ENCODE peak calls at places on chromosomes 5 and 9, in five cellular contexts. N, Q, J, F and A are unnamed samples.

GRCh38 chr5:172414618-172415599 is 39.4 kb downstream of the SH3PXD2B start:
- DNase-seq in Q (no peak), J (no peak), F (no peak), N (peak; percentile 57), A (peak; percentile 96)

GRCh38 chr5:154611341-154611767 is 133.3 kb upstream of the HAND1 start:
- DNase-seq in N (no peak), J (no peak), Q (no peak), F (no peak), A (no peak)

GRCh38 chr9:33263131-33263935 is 1.2 kb downstream of the BAG1 start:
- DNase-seq in F (no peak), J (no peak), N (peak; percentile 33), Q (no peak), A (peak; percentile 27)

GRCh38 chr5:139660916-139661814 is 13.0 kb downstream of the CXXC5 start:
- DNase-seq in J (peak; percentile 74), Q (peak; percentile 87), F (peak; percentile 93), N (peak; percentile 96), A (peak; percentile 97)

GRCh38 chr5:52693279-52693678 is 94.4 kb upstream of the ITGA1 start:
- DNase-seq in F (no peak), J (no peak), N (peak; percentile 49), Q (peak; percentile 28), A (peak; percentile 55)

GRCh38 chr5:177500685-177501522 is 3.5 kb upstream of the PDLIM7 start:
- DNase-seq in N (peak; percentile 85), Q (peak; percentile 93), J (no peak), F (peak; percentile 95), A (peak; percentile 90)

GRCh38 chr5:81850494-81850893 is 99.6 kb upstream of the SSBP2 start:
- DNase-seq in Q (no peak), N (peak; percentile 42), J (no peak), F (no peak), A (no peak)

GRCh38 chr5:132661231-132662003 is 3.4 kb downstream of the IL13 start:
- DNase-seq in N (peak; percentile 15), F (no peak), Q (peak; percentile 22), J (no peak), A (peak; percentile 28)

GRCh38 chr5:52728201-52728600 is 59.5 kb upstream of the ITGA1 start:
- DNase-seq in J (no peak), F (no peak), Q (no peak), N (no peak), A (no peak)

GRCh38 chr5:71589903-71590302 is 2.8 kb downstream of the MCCC2 start:
- DNase-seq in Q (no peak), F (no peak), J (no peak), N (no peak), A (no peak)

GRCh38 chr9:92747459-92748232 is 17.0 kb downstream of the BICD2 start:
- DNase-seq in Q (no peak), F (no peak), N (peak; percentile 40), J (no peak), A (peak; percentile 50)

GRCh38 chr9:37976714-37977477 is 73.0 kb upstream of the SLC25A51 start:
- DNase-seq in J (peak; percentile 82), Q (no peak), F (no peak), N (peak; percentile 93), A (peak; percentile 48)

GRCh38 chr5:125012727-125013451 is 266.4 kb upstream of the ZNF608 start:
- DNase-seq in J (no peak), Q (no peak), N (no peak), F (no peak), A (no peak)

GRCh38 chr5:172399336-172399735 is 55.0 kb downstream of the SH3PXD2B start:
- DNase-seq in N (peak; percentile 66), J (no peak), F (no peak), Q (no peak), A (no peak)

GRCh38 chr9:124934290-124934689 is 6.6 kb downstream of the GOLGA1 start:
- DNase-seq in J (peak; percentile 29), N (peak; percentile 5), F (no peak), Q (no peak), A (no peak)

GRCh38 chr9:130478731-130479575 is 34.2 kb downstream of the ASS1 start:
- DNase-seq in Q (no peak), F (no peak), J (no peak), N (no peak), A (no peak)

GRCh38 chr9:132411091-132411508 is 1.1 kb downstream of the CFAP77 start:
- DNase-seq in F (peak; percentile 74), J (no peak), Q (peak; percentile 65), N (peak; percentile 14), A (peak; percentile 64)

GRCh38 chr5:167644619-167645018 is 646.8 kb upstream of the WWC1 start:
- DNase-seq in Q (no peak), N (peak; percentile 78), F (no peak), J (no peak), A (peak; percentile 95)

GRCh38 chr5:103434057-103434456 is 128.5 kb downstream of the NUDT12 start:
- DNase-seq in F (no peak), N (no peak), Q (no peak), J (no peak), A (no peak)

GRCh38 chr5:55241756-55242155 is 8.3 kb upstream of the CCNO start:
- DNase-seq in Q (peak; percentile 65), J (no peak), N (no peak), F (no peak), A (no peak)

GRCh38 chr9:128341435-128341849 is 1.1 kb downstream of the SLC27A4 start:
- DNase-seq in J (no peak), Q (peak; percentile 72), F (no peak), N (peak; percentile 73), A (peak; percentile 90)

GRCh38 chr5:108380531-108381021 is 1.3 kb downstream of the FBXL17 start:
- DNase-seq in Q (peak; percentile 29), F (peak; percentile 73), J (no peak), N (no peak), A (peak; percentile 41)

GRCh38 chr5:62964428-62964827 is 385.8 kb downstream of the LRRC70 start:
- DNase-seq in J (no peak), Q (no peak), F (no peak), N (no peak), A (no peak)

GRCh38 chr9:109478204-109478563 is 19.9 kb downstream of the PTPN3 start:
- DNase-seq in J (no peak), Q (no peak), N (no peak), F (no peak), A (no peak)

GRCh38 chr9:81689343-81690175 is at the start of gene TLE1:
- DNase-seq in J (peak; percentile 100), Q (peak; percentile 99), F (peak; percentile 99), N (peak; percentile 98), A (peak; percentile 100)

GRCh38 chr9:14616188-14616982 is 76.8 kb downstream of the ZDHHC21 start:
- DNase-seq in J (peak; percentile 42), F (no peak), Q (no peak), N (peak; percentile 77), A (peak; percentile 65)

GRCh38 chr9:91098203-91098602 is 263.5 kb downstream of the AUH start:
- DNase-seq in F (no peak), J (no peak), Q (no peak), N (no peak), A (no peak)

GRCh38 chr9:91099471-91099870 is 262.2 kb downstream of the AUH start:
- DNase-seq in J (no peak), F (no peak), Q (no peak), N (no peak), A (no peak)

GRCh38 chr9:91102269-91102668 is 259.4 kb downstream of the AUH start:
- DNase-seq in N (no peak), Q (no peak), F (no peak), J (no peak), A (no peak)

GRCh38 chr9:91100878-91101450 is 260.8 kb downstream of the AUH start:
- DNase-seq in F (no peak), N (peak; percentile 72), Q (no peak), J (no peak), A (peak; percentile 31)

GRCh38 chr9:91101598-91102168 is 260.0 kb downstream of the AUH start:
- DNase-seq in Q (peak; percentile 45), J (no peak), F (no peak), N (no peak), A (no peak)
- TF ChIP-seq CTCF in Q (no peak), J (no peak), F (no peak), N (no peak), A (no peak)

DNA sequence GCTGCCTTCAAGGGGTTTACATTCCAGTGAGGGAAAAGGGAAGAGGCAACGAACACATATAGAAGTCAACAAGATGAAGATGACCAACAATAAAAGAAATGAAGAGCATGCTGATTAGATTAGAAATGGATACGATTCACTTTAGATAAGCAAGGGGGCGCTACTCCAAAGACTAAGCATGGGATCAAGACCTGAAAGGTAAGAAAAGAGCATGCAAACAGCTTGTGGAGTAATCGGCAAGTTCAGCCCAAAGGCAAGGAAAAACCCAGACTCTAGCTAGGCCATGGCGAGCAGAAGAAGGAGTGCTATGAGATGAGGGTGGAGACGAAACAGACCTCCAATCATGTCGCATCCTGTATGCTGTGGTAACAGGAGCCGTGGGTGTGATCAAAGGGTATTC is 124.4 kb downstream of the FANCC start:
- DNase-seq in N (no peak), Q (no peak), J (no peak), F (no peak), A (no peak)
- TF ChIP-seq CTCF in N (peak; percentile 15), Q (no peak), J (no peak), F (no peak), A (no peak)

GRCh38 chr9:96222132-96222531 is 79.8 kb downstream of the HSD17B3 start:
- DNase-seq in F (no peak), Q (no peak), J (no peak), N (peak; percentile 19), A (peak; percentile 32)
- TF ChIP-seq CTCF in F (peak; percentile 41), Q (peak; percentile 12), J (peak; percentile 52), N (peak; percentile 60), A (peak; percentile 40)

DNA sequence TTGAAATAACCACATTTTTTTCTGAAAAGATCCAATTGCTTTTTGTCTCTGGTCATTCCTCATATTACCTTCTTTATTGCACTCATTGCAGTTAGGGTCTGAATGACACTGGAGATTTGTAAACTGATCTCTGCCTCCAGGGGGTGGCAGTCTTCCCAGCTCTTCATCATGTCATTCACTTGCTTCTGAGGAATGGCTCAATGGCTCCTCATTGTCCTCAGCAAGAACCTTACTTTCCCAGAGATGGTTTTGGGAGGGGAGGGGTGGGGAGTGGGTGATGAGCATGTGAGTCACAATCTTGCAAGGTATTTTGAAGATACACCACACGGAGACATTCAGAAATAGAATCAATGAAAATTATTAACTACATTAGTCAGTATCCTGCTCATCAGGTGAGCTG is 159.8 kb upstream of the GAS1 start:
- DNase-seq in J (no peak), Q (no peak), F (no peak), N (peak; percentile 69), A (peak; percentile 62)
- TF ChIP-seq CTCF in J (no peak), Q (no peak), F (no peak), N (peak; percentile 24), A (no peak)